ENCODE peak calls at places on chromosomes 13 and 19, in six cellular contexts. O, U, G, L, B and H are unnamed samples.

GRCh38 chr13:23470706-23471610 is 37.5 kb upstream of the SACS start:
- DNase-seq in O (peak), U (no peak), G (no peak), L (peak), B (no peak), H (no peak)

GRCh38 chr13:87123987-87124784 is 547.0 kb upstream of the SLITRK5 start:
- DNase-seq in O (peak), U (no peak), G (no peak), L (peak), B (peak), H (peak)

GRCh38 chr13:43153436-43154082 is 130.2 kb downstream of the DNAJC15 start:
- DNase-seq in O (no peak), U (no peak), G (no peak), L (peak), B (no peak), H (no peak)

GRCh38 chr19:11576186-11576585 is 1.3 kb downstream of the ACP5 start:
- DNase-seq in O (no peak), U (no peak), G (no peak), L (no peak), B (no peak), H (no peak)

GRCh38 chr13:19644947-19645439 is 11.5 kb downstream of the MPHOSPH8 start:
- DNase-seq in O (peak), U (no peak), G (no peak), L (no peak), B (no peak), H (no peak)

GRCh38 chr13:89796196-89796595 is 1551.3 kb upstream of the MIR17HG start:
- DNase-seq in O (no peak), U (no peak), G (no peak), L (no peak), B (no peak), H (no peak)

GRCh38 chr13:32426191-32426980 is 1.5 kb downstream of the N4BP2L1 start:
- DNase-seq in O (no peak), U (no peak), G (peak), L (peak), B (peak), H (no peak)

GRCh38 chr19:1492474-1493006 is 1.6 kb downstream of the REEP6 start:
- DNase-seq in O (no peak), U (no peak), G (peak), L (no peak), B (no peak), H (no peak)

GRCh38 chr13:29362849-29363604 is 232.5 kb downstream of the SLC7A1 start:
- DNase-seq in O (peak), U (no peak), G (peak), L (peak), B (peak), H (peak)

GRCh38 chr13:102940143-102940542 is 94.3 kb downstream of the ERCC5 start:
- DNase-seq in O (no peak), U (no peak), G (no peak), L (no peak), B (no peak), H (no peak)

GRCh38 chr13:37179646-37180045 is 74.2 kb upstream of the CSNK1A1L start:
- DNase-seq in O (no peak), U (no peak), G (no peak), L (peak), B (no peak), H (no peak)